ENCODE peak calls at places on chromosomes 2 and 18, in eight cellular contexts. One of them, this sample, is unnamed.

GRCh38 chr2:85939136-85939535 is 50.3 kb upstream of the ST3GAL5 start:
- DNase-seq in psoas muscle: no peak
- DNase-seq in ascending aorta: peak; percentile 21
- DNase-seq in upper lobe of right lung: no peak
- DNase-seq in left ventricle myocardium inferior: no peak
- DNase-seq in hepatocyte: no peak
- DNase-seq in MM.1S: no peak
- DNase-seq in uterus: no peak
- DNase-seq in this sample: no peak

GRCh38 chr2:148989882-148990493 is 48.5 kb upstream of the LYPD6B start:
- DNase-seq in hepatocyte: peak; percentile 83
- DNase-seq in MM.1S: peak; percentile 70
- DNase-seq in ascending aorta: no peak
- DNase-seq in upper lobe of right lung: no peak
- DNase-seq in left ventricle myocardium inferior: no peak
- DNase-seq in psoas muscle: no peak
- DNase-seq in uterus: peak; percentile 69
- DNase-seq in this sample: no peak

GRCh38 chr2:183995632-183996031 is 602.7 kb upstream of the ZNF804A start:
- DNase-seq in hepatocyte: no peak
- DNase-seq in uterus: no peak
- DNase-seq in left ventricle myocardium inferior: no peak
- DNase-seq in MM.1S: no peak
- DNase-seq in upper lobe of right lung: no peak
- DNase-seq in psoas muscle: no peak
- DNase-seq in ascending aorta: no peak
- DNase-seq in this sample: no peak

GRCh38 chr2:173997779-173998178 is 32.6 kb upstream of the SP3 start:
- DNase-seq in uterus: peak; percentile 55
- DNase-seq in ascending aorta: no peak
- DNase-seq in left ventricle myocardium inferior: no peak
- DNase-seq in MM.1S: no peak
- DNase-seq in psoas muscle: no peak
- DNase-seq in hepatocyte: no peak
- DNase-seq in upper lobe of right lung: no peak
- DNase-seq in this sample: no peak

GRCh38 chr2:120989911-120990441 is 254.3 kb downstream of the GLI2 start:
- DNase-seq in hepatocyte: no peak
- DNase-seq in psoas muscle: no peak
- DNase-seq in left ventricle myocardium inferior: no peak
- DNase-seq in uterus: peak; percentile 9
- DNase-seq in MM.1S: no peak
- DNase-seq in upper lobe of right lung: no peak
- DNase-seq in ascending aorta: peak; percentile 59
- DNase-seq in this sample: no peak

GRCh38 chr2:190407246-190407661 is 901 bp upstream of the MFSD6 start:
- DNase-seq in psoas muscle: no peak
- DNase-seq in ascending aorta: no peak
- DNase-seq in upper lobe of right lung: no peak
- DNase-seq in uterus: no peak
- DNase-seq in MM.1S: no peak
- DNase-seq in left ventricle myocardium inferior: no peak
- DNase-seq in hepatocyte: no peak
- DNase-seq in this sample: no peak

GRCh38 chr18:79599503-79599931 is 80.1 kb upstream of the CTDP1 start:
- DNase-seq in left ventricle myocardium inferior: peak; percentile 12
- DNase-seq in upper lobe of right lung: peak; percentile 39
- DNase-seq in hepatocyte: no peak
- DNase-seq in psoas muscle: peak; percentile 36
- DNase-seq in ascending aorta: no peak
- DNase-seq in uterus: peak; percentile 10
- DNase-seq in MM.1S: no peak
- DNase-seq in this sample: peak; percentile 44

GRCh38 chr2:71362447-71362846 is 30.9 kb downstream of the ZNF638 start:
- DNase-seq in upper lobe of right lung: no peak
- DNase-seq in uterus: no peak
- DNase-seq in psoas muscle: no peak
- DNase-seq in left ventricle myocardium inferior: no peak
- DNase-seq in ascending aorta: no peak
- DNase-seq in MM.1S: no peak
- DNase-seq in hepatocyte: no peak
- DNase-seq in this sample: no peak

GRCh38 chr2:200699310-200699709 is 112.4 kb upstream of the BZW1 start:
- DNase-seq in ascending aorta: no peak
- DNase-seq in psoas muscle: no peak
- DNase-seq in upper lobe of right lung: no peak
- DNase-seq in hepatocyte: no peak
- DNase-seq in left ventricle myocardium inferior: no peak
- DNase-seq in uterus: no peak
- DNase-seq in MM.1S: no peak
- DNase-seq in this sample: no peak

GRCh38 chr2:230715201-230715600 is 2.6 kb downstream of the CAB39 start:
- DNase-seq in MM.1S: no peak
- DNase-seq in ascending aorta: no peak
- DNase-seq in left ventricle myocardium inferior: no peak
- DNase-seq in uterus: no peak
- DNase-seq in upper lobe of right lung: no peak
- DNase-seq in hepatocyte: no peak
- DNase-seq in psoas muscle: no peak
- DNase-seq in this sample: no peak

GRCh38 chr2:157989227-157989626 is 112.4 kb upstream of the UPP2 start:
- DNase-seq in hepatocyte: no peak
- DNase-seq in MM.1S: no peak
- DNase-seq in left ventricle myocardium inferior: no peak
- DNase-seq in ascending aorta: no peak
- DNase-seq in uterus: no peak
- DNase-seq in psoas muscle: no peak
- DNase-seq in upper lobe of right lung: no peak
- DNase-seq in this sample: no peak

GRCh38 chr18:75083131-75083530 is 125.8 kb downstream of the PTGR3 start:
- DNase-seq in psoas muscle: no peak
- DNase-seq in left ventricle myocardium inferior: no peak
- DNase-seq in hepatocyte: no peak
- DNase-seq in uterus: no peak
- DNase-seq in upper lobe of right lung: no peak
- DNase-seq in ascending aorta: no peak
- DNase-seq in MM.1S: no peak
- DNase-seq in this sample: no peak

GRCh38 chr18:30970201-30970816 is 72.2 kb downstream of the DSC3 start:
- DNase-seq in ascending aorta: no peak
- DNase-seq in MM.1S: peak; percentile 27
- DNase-seq in hepatocyte: peak; percentile 54
- DNase-seq in psoas muscle: no peak
- DNase-seq in uterus: no peak
- DNase-seq in left ventricle myocardium inferior: no peak
- DNase-seq in upper lobe of right lung: no peak
- DNase-seq in this sample: no peak

GRCh38 chr2:98771771-98772521 is 41.0 kb upstream of the MGAT4A start:
- DNase-seq in uterus: no peak
- DNase-seq in upper lobe of right lung: no peak
- DNase-seq in left ventricle myocardium inferior: no peak
- DNase-seq in psoas muscle: no peak
- DNase-seq in MM.1S: peak; percentile 45
- DNase-seq in ascending aorta: no peak
- DNase-seq in hepatocyte: no peak
- DNase-seq in this sample: no peak

GRCh38 chr2:214960677-214961076 is 151.2 kb upstream of the BARD1 start:
- DNase-seq in ascending aorta: no peak
- DNase-seq in upper lobe of right lung: no peak
- DNase-seq in MM.1S: peak; percentile 26
- DNase-seq in left ventricle myocardium inferior: no peak
- DNase-seq in hepatocyte: no peak
- DNase-seq in uterus: no peak
- DNase-seq in psoas muscle: no peak
- DNase-seq in this sample: no peak

DNA sequence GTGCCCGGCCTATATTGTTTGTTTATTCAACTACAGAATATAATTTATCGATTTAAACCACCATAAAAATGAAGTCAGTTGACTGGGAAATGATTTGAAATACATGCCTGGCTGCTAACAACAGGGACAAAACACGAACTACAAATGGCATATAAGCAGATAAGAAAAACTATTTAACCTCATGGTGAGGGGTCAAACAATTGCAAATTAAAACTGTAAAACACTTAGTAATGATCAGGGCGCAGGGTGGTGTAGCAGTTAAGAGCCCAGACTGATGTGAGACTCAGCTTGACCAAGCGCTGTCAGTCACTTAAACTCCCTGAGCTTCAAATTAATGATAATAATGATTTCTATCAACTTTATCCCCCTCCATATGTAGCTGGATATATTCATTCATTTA is 6.7 kb downstream of the MTHFD2 start:
- DNase-seq in left ventricle myocardium inferior: no peak
- DNase-seq in psoas muscle: no peak
- DNase-seq in upper lobe of right lung: no peak
- DNase-seq in uterus: no peak
- DNase-seq in hepatocyte: no peak
- DNase-seq in MM.1S: no peak
- DNase-seq in ascending aorta: no peak
- DNase-seq in this sample: no peak
- H3K36me3 ChIP-seq in left ventricle myocardium inferior: peaks cover 19% of the 10 kb centered on the region
- H3K36me3 ChIP-seq in psoas muscle: peaks cover 34% of the 10 kb centered on the region
- H3K36me3 ChIP-seq in upper lobe of right lung: peaks cover 31% of the 10 kb centered on the region
- H3K36me3 ChIP-seq in uterus: no peaks in the 10 kb centered on the region
- H3K36me3 ChIP-seq in hepatocyte: no peaks in the 10 kb centered on the region
- H3K36me3 ChIP-seq in MM.1S: peaks cover 11% of the 10 kb centered on the region
- H3K36me3 ChIP-seq in ascending aorta: peaks cover 15% of the 10 kb centered on the region
- H3K36me3 ChIP-seq in this sample: no peaks in the 10 kb centered on the region

DNA sequence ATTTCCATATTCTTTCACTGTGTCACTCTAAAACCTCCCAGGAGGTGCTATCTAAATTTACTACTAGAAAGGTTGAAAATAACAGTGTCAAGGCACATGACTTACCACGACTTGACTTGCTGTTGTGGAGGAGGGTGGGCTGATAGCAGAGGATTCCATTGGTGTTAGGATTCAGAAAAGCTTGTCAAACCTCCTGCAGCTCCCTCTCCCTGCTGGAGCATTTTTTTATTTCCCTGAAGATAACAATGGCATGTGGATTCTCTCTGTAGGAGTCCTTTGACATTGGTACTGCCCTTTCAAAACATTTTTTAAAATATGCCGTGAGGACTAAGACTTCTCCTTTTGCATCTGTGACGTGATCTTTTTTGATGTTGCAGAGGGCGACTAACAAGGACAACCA is 696.9 kb upstream of the GYPC start:
- DNase-seq in uterus: no peak
- DNase-seq in upper lobe of right lung: no peak
- DNase-seq in left ventricle myocardium inferior: no peak
- DNase-seq in psoas muscle: no peak
- DNase-seq in MM.1S: no peak
- DNase-seq in ascending aorta: no peak
- DNase-seq in hepatocyte: no peak
- DNase-seq in this sample: no peak
- H3K4me3 ChIP-seq in uterus: no peak overlapping the region
- H3K4me3 ChIP-seq in upper lobe of right lung: no peak overlapping the region
- H3K4me3 ChIP-seq in left ventricle myocardium inferior: no peak overlapping the region
- H3K4me3 ChIP-seq in psoas muscle: no peak overlapping the region
- H3K4me3 ChIP-seq in MM.1S: no peak overlapping the region
- H3K4me3 ChIP-seq in ascending aorta: no peak overlapping the region
- H3K4me3 ChIP-seq in hepatocyte: no peak overlapping the region
- H3K4me3 ChIP-seq in this sample: no peak overlapping the region

DNA sequence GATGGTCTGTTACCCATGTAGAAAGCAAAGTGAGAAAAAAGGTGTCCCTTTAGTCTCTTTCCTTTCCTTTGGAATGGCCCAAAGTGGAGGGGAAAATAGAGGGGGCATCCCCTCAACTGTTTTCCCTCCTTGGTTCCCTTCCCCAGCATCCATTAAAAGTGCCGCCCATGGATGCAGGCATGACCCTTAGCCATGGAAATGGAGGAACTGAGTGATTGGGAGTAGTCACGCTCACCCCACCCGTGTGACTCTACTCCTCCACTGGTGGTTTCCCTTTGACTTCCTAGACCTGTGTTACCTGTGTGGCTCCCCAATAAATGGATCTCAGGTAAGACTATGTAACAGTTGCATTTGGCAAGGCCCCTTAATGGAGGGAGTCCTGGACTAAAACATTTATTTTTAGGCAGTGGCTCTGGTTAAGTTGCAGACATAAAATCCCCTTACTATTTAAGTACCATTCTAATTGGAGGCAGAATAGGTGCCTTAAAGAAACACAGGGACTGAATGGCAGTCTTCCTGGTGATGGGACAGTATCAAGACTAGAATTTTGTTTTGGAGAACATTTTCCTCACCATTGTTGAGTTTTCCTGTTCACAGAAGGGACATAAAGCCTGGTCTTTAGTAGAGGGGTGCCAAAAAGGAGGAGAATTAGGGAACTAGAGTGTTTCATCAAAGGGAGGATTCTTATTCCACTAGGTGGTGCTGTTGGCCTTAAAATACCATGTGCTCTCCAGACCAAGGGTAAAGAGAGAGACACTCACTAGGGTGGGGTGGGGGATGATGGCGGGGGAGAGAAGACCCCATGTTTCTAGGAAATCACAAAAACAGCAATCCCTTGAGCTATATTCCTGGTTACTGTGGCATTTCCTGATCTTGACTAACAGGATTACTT is 25.7 kb upstream of the PLA2R1 start:
- DNase-seq in upper lobe of right lung: no peak
- DNase-seq in uterus: no peak
- DNase-seq in psoas muscle: no peak
- DNase-seq in left ventricle myocardium inferior: no peak
- DNase-seq in hepatocyte: no peak
- DNase-seq in MM.1S: peak; percentile 45
- DNase-seq in ascending aorta: no peak
- DNase-seq in this sample: no peak
- TF ChIP-seq CTCF in upper lobe of right lung: peak; percentile 32
- TF ChIP-seq CTCF in uterus: no peak
- TF ChIP-seq CTCF in psoas muscle: no peak
- TF ChIP-seq CTCF in left ventricle myocardium inferior: no peak
- TF ChIP-seq CTCF in hepatocyte: no peak
- TF ChIP-seq CTCF in MM.1S: peak; percentile 47
- TF ChIP-seq CTCF in ascending aorta: no peak
- TF ChIP-seq CTCF in this sample: no peak

DNA sequence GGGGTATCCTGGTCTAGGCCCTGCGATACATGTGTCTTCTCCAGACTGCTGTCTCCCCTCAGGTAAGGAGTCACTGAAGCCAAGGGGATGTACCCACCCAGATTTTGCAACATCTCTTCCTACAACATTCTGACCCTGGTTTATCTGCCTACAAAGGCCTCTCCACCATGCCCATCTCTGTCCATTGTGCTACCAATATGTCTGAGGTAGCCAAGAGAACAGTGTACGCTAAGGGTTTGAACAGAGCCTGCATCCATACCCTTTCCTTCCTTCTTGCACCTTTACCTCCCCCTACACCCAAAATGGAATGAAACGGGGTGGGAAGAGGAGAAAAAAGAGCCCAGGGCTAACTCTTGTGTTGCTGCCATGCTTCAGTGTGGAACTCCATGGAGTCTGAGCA is 11.9 kb downstream of the ZC3H15 start:
- DNase-seq in hepatocyte: no peak
- DNase-seq in ascending aorta: no peak
- DNase-seq in left ventricle myocardium inferior: no peak
- DNase-seq in psoas muscle: no peak
- DNase-seq in uterus: no peak
- DNase-seq in MM.1S: no peak
- DNase-seq in upper lobe of right lung: no peak
- DNase-seq in this sample: no peak
- H3K36me3 ChIP-seq in hepatocyte: peaks cover 3% of the 10 kb centered on the region
- H3K36me3 ChIP-seq in ascending aorta: peaks cover 32% of the 10 kb centered on the region
- H3K36me3 ChIP-seq in left ventricle myocardium inferior: peaks cover 55% of the 10 kb centered on the region
- H3K36me3 ChIP-seq in psoas muscle: peaks cover 76% of the 10 kb centered on the region
- H3K36me3 ChIP-seq in uterus: no peaks in the 10 kb centered on the region
- H3K36me3 ChIP-seq in MM.1S: peaks cover 13% of the 10 kb centered on the region
- H3K36me3 ChIP-seq in upper lobe of right lung: peaks cover 75% of the 10 kb centered on the region
- H3K36me3 ChIP-seq in this sample: peaks cover 74% of the 10 kb centered on the region

GRCh38 chr2:65417509-65418085 is 14.8 kb downstream of the SPRED2 start:
- DNase-seq in uterus: no peak
- DNase-seq in hepatocyte: no peak
- DNase-seq in ascending aorta: no peak
- DNase-seq in MM.1S: no peak
- DNase-seq in upper lobe of right lung: no peak
- DNase-seq in left ventricle myocardium inferior: no peak
- DNase-seq in psoas muscle: no peak
- DNase-seq in this sample: no peak
- H3K4me3 ChIP-seq in uterus: no peak overlapping the region
- H3K4me3 ChIP-seq in hepatocyte: no peak overlapping the region
- H3K4me3 ChIP-seq in ascending aorta: no peak overlapping the region
- H3K4me3 ChIP-seq in MM.1S: no peak overlapping the region
- H3K4me3 ChIP-seq in upper lobe of right lung: no peak overlapping the region
- H3K4me3 ChIP-seq in left ventricle myocardium inferior: no peak overlapping the region
- H3K4me3 ChIP-seq in psoas muscle: no peak overlapping the region
- H3K4me3 ChIP-seq in this sample: no peak overlapping the region

This sample was measured in sigmoid colon.